ENCODE peak calls at places on chromosomes 7 and 10, in four cellular contexts. N is right lobe of liver, C is ovary, G is breast epithelium. V is an unnamed sample.

GRCh38 chr10:24762966-24763623 is 39.4 kb upstream of the ARHGAP21 start:
- DNase-seq in N (no peak), C (no peak), G (no peak), V (no peak)

GRCh38 chr10:48880016-48880705 is 59.5 kb downstream of the LRRC18 start:
- DNase-seq in N (no peak), C (no peak), G (no peak), V (no peak)

GRCh38 chr10:7915923-7916322 is 97.6 kb downstream of the TAF3 start:
- DNase-seq in N (no peak), C (no peak), G (no peak), V (no peak)

GRCh38 chr7:150973571-150974451 is 4.3 kb downstream of the KCNH2 start:
- DNase-seq in N (no peak), C (no peak), G (no peak), V (no peak)

GRCh38 chr10:132696728-132697567 is 89.0 kb downstream of the NKX6-2 start:
- DNase-seq in N (no peak), C (no peak), G (no peak), V (peak; percentile 11)

GRCh38 chr10:19498348-19499290 is 317.6 kb upstream of the PLXDC2 start:
- DNase-seq in N (no peak), C (no peak), G (no peak), V (no peak)

GRCh38 chr7:44216521-44217030 is 15.8 kb downstream of the YKT6 start:
- DNase-seq in N (no peak), C (no peak), G (peak; percentile 37), V (peak; percentile 10)

GRCh38 chr7:130273081-130273699 is 6.5 kb downstream of the CPA2 start:
- DNase-seq in N (no peak), C (peak; percentile 42), G (no peak), V (no peak)

GRCh38 chr7:27364344-27364758 is 121.7 kb downstream of the EVX1 start:
- DNase-seq in N (peak; percentile 27), C (peak; percentile 82), G (no peak), V (peak; percentile 67)

GRCh38 chr7:35596061-35596460 is 98.9 kb downstream of the HERPUD2 start:
- DNase-seq in N (no peak), C (no peak), G (no peak), V (no peak)

GRCh38 chr10:98154076-98154475 is 19.6 kb downstream of the R3HCC1L start:
- DNase-seq in N (no peak), C (no peak), G (no peak), V (no peak)

DNA sequence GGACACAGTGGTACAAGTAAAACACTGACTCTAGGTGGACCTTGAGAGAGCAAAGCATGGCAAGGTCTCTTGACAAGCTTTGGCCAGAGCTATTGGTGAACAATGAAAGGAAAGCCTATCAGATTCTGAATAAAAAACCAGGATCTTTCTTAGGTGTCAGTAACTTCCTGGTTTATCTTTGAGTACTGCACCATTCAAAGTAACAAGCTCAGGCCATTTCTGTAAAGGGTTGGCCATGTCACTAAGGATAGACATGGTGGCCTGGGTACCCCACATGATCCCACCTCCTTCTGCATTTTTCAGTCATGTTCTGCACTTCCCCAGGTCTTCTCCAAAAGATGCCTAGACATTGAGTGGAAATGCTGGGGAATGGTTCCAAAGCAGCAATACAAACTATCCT is 242.1 kb downstream of the ARHGAP12 start:
- DNase-seq in N (no peak), C (no peak), G (no peak), V (no peak)
- H3K9me3 ChIP-seq in N (peaks cover 4% of the 10 kb centered on the region), C (no peaks in the 10 kb centered on the region), G (peaks cover 28% of the 10 kb centered on the region), V (peaks cover 67% of the 10 kb centered on the region)

DNA sequence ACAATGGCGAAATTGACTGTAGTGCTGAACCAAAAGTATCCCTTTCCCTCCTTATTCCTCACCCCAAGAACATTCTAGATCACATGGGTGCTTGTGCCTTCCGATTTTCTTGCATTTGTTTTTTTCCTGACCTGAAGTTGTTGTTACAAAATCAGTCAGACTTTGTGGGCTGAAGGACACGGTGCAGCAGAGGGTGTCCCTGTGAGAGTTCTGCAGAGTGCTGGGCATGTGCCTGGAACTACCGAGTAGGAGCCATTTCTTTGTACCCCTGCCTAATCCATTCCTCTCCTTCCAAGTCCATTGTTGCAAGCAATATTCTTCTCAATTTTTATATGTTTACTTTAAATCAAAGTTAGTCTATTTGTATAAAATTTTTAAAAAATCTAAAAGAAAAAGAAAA is 35.3 kb upstream of the GJD4 start:
- DNase-seq in N (no peak), C (no peak), G (no peak), V (no peak)
- H3K36me3 ChIP-seq in N (no peaks in the 10 kb centered on the region), C (no peaks in the 10 kb centered on the region), G (peaks cover 4% of the 10 kb centered on the region), V (peaks cover 53% of the 10 kb centered on the region)

GRCh38 chr10:100970076-100970913 is 991 bp downstream of the SEMA4G start:
- DNase-seq in N (peak; percentile 77), C (peak; percentile 42), G (no peak), V (no peak)
- H3K27ac ChIP-seq in N (no peak overlapping the region), C (no peak overlapping the region), G (no peak overlapping the region), V (no peak overlapping the region)

GRCh38 chr7:157739650-157740049 is 402.8 kb downstream of the DNAJB6 start:
- DNase-seq in N (no peak), C (no peak), G (no peak), V (no peak)
- H3K9me3 ChIP-seq in N (no peaks in the 10 kb centered on the region), C (no peaks in the 10 kb centered on the region), G (no peaks in the 10 kb centered on the region), V (no peaks in the 10 kb centered on the region)

DNA sequence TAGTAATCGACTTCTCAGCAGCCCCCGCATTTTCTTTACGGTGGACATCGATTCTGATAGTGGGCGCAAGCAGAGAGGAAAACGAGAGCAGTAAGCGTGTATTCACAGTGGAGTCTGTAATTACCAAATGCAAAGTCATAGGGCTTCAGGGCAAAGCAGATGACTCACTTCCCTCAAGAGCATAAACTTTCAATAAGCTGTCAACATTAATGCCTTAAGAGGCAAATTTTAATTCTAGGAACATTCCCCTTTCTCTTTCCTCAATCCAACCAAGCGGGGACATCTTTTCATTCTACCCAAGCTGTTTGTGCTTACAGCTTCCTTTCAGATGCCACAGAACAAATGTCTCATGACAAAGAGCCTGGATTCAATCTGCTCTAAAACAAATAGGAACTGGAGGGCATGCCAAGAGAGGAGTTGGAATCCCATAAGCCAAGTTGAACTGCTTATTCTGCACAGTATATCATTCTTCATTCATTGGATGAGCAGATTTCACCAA is 48.6 kb downstream of the MALSU1 start:
- DNase-seq in N (no peak), C (no peak), G (no peak), V (no peak)
- H3K36me3 ChIP-seq in N (no peaks in the 10 kb centered on the region), C (no peaks in the 10 kb centered on the region), G (no peaks in the 10 kb centered on the region), V (no peaks in the 10 kb centered on the region)

GRCh38 chr10:95475003-95475383 is 86.2 kb downstream of the SORBS1 start:
- DNase-seq in N (no peak), C (no peak), G (no peak), V (peak; percentile 31)
- H3K27ac ChIP-seq in N (peak overlapping the region; percentile 78), C (peak overlapping the region; percentile 1), G (peak overlapping the region; percentile 91), V (peak overlapping the region; percentile 92)

DNA sequence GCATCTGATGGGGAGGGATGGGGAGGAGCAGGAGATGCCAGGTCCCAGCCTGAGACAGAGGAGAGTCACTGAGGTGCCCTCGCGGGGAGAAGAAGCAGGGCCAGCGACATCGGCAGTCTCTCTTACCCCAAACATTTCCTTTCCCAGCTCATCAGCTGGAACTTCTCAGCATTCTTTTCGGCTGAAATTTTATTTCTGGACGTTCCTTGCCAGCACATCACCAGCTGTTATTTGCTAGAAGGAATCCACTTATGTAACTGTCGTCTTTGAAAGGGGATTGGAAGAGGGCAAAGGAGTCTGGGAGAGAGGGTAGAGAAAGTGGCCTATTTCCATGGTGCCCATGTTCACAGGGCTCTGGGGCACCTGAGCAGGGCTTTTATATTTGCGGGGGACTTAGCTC is 101.0 kb upstream of the SHH start:
- DNase-seq in N (no peak), C (no peak), G (no peak), V (no peak)
- H3K9me3 ChIP-seq in N (no peaks in the 10 kb centered on the region), C (no peaks in the 10 kb centered on the region), G (peaks cover 26% of the 10 kb centered on the region), V (peaks cover 41% of the 10 kb centered on the region)

GRCh38 chr7:6159524-6160011 is 112.9 kb downstream of the CYTH3 start:
- DNase-seq in N (no peak), C (no peak), G (no peak), V (no peak)

GRCh38 chr7:6158424-6159096 is 113.9 kb downstream of the CYTH3 start:
- DNase-seq in N (no peak), C (no peak), G (no peak), V (no peak)

GRCh38 chr7:6159097-6159483 is 113.3 kb downstream of the CYTH3 start:
- DNase-seq in N (no peak), C (no peak), G (no peak), V (no peak)

GRCh38 chr7:6156734-6157133 is 115.7 kb downstream of the CYTH3 start:
- DNase-seq in N (no peak), C (no peak), G (no peak), V (no peak)

GRCh38 chr7:6157685-6158423 is 114.6 kb downstream of the CYTH3 start:
- DNase-seq in N (no peak), C (no peak), G (no peak), V (no peak)
- H3K36me3 ChIP-seq in N (no peaks in the 10 kb centered on the region), C (no peaks in the 10 kb centered on the region), G (peaks cover 13% of the 10 kb centered on the region), V (peaks cover 74% of the 10 kb centered on the region)

DNA sequence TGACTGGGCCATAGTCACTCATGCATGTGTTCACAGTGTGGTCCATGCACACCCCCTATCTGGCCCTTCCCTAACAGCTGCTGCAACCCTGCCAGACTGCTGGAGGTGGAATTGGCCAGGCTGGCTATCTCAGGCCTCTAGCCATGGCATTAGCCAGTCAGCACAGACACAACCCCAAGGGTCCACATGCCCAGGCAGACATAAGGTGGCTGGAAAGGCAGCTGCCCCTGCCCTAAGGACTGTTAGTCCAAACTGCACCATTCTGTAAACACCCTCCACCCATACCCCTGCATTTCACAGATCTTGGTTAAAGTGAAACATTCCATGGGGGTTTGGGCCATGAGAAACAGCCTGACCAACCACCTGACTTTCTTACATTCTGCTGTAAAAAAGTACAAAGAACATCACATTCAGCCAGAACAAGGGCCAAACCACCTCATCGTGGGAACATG is 137.4 kb upstream of the KCNMA1 start:
- DNase-seq in N (no peak), C (no peak), G (no peak), V (no peak)
- H3K27ac ChIP-seq in N (no peak overlapping the region), C (no peak overlapping the region), G (no peak overlapping the region), V (no peak overlapping the region)

V was measured in left ventricle myocardium inferior.